ENCODE peak calls at places on chromosomes 6 and 20, in four cellular contexts. G, B, X and Z are unnamed samples.

GRCh38 chr6:161091972-161092701 is 100.6 kb downstream of the MAP3K4 start:
- DNase-seq in G (no peak), B (peak; percentile 80), X (no peak), Z (no peak)

GRCh38 chr20:50519036-50519780 is 9.0 kb downstream of the PTPN1 start:
- DNase-seq in G (no peak), B (no peak), X (no peak), Z (no peak)

GRCh38 chr6:14865609-14866100 is 380.2 kb upstream of the JARID2 start:
- DNase-seq in G (no peak), B (peak; percentile 15), X (no peak), Z (no peak)

GRCh38 chr6:49906511-49906910 is 40.2 kb upstream of the CRISP1 start:
- DNase-seq in G (no peak), B (no peak), X (no peak), Z (no peak)

GRCh38 chr6:1916334-1916985 is 306.7 kb downstream of the FOXC1 start:
- DNase-seq in G (no peak), B (peak; percentile 91), X (no peak), Z (no peak)

GRCh38 chr20:33521461-33521860 is 31.6 kb downstream of the CBFA2T2 start:
- DNase-seq in G (no peak), B (no peak), X (no peak), Z (no peak)

GRCh38 chr6:111610548-111611172 is 5.0 kb upstream of the TRAF3IP2 start:
- DNase-seq in G (no peak), B (peak; percentile 77), X (peak; percentile 50), Z (no peak)

GRCh38 chr20:11654766-11655165 is 262.9 kb upstream of the BTBD3 start:
- DNase-seq in G (no peak), B (peak; percentile 80), X (no peak), Z (no peak)

GRCh38 chr6:110039996-110040383 is 61.9 kb downstream of the GPR6 start:
- DNase-seq in G (peak; percentile 7), B (peak; percentile 54), X (peak; percentile 47), Z (no peak)

GRCh38 chr20:62337558-62338293 is 29.4 kb downstream of the LAMA5 start:
- DNase-seq in G (no peak), B (no peak), X (no peak), Z (no peak)

GRCh38 chr6:67591910-67592309 is 1043.2 kb upstream of the ADGRB3 start:
- DNase-seq in G (no peak), B (no peak), X (no peak), Z (no peak)

GRCh38 chr20:51021067-51022025 is 1.6 kb downstream of the KCNG1 start:
- DNase-seq in G (no peak), B (no peak), X (no peak), Z (no peak)

GRCh38 chr20:5691918-5692618 is 58.1 kb upstream of the SHLD1 start:
- DNase-seq in G (no peak), B (no peak), X (no peak), Z (no peak)

GRCh38 chr6:1856381-1856780 is 246.7 kb downstream of the FOXC1 start:
- DNase-seq in G (no peak), B (peak; percentile 79), X (peak; percentile 46), Z (no peak)

GRCh38 chr20:59004493-59004762 is 2.6 kb downstream of the CTSZ start:
- DNase-seq in G (no peak), B (no peak), X (peak; percentile 71), Z (no peak)

GRCh38 chr6:158223926-158224325 is 55.8 kb downstream of the GTF2H5 start:
- DNase-seq in G (no peak), B (no peak), X (no peak), Z (no peak)

GRCh38 chr6:168109171-168109570 is 30.2 kb upstream of the FRMD1 start:
- DNase-seq in G (no peak), B (no peak), X (no peak), Z (no peak)

GRCh38 chr20:4150095-4150492 is 134.7 kb upstream of the RNF24 start:
- DNase-seq in G (no peak), B (no peak), X (no peak), Z (no peak)